ENCODE peak calls at places on chromosome 2, in six cellular contexts. One of them, this sample, is unnamed.

GRCh38 chr2:152097291-152098032 is 1.4 kb downstream of the CACNB4 start:
- DNase-seq in Karpas-422: no peak
- DNase-seq in cardiac fibroblast: peak; percentile 21
- DNase-seq in dermis blood vessel endothelial cell: peak; percentile 13
- DNase-seq in psoas muscle: no peak
- DNase-seq in foreskin fibroblast: peak; percentile 73
- DNase-seq in this sample: no peak

GRCh38 chr2:160087854-160088745 is 25.7 kb upstream of the PLA2R1 start:
- DNase-seq in Karpas-422: peak; percentile 84
- DNase-seq in psoas muscle: no peak
- DNase-seq in foreskin fibroblast: peak; percentile 29
- DNase-seq in dermis blood vessel endothelial cell: peak; percentile 51
- DNase-seq in cardiac fibroblast: peak; percentile 68
- DNase-seq in this sample: no peak

GRCh38 chr2:77813614-77814013 is 291.4 kb upstream of the LRRTM4 start:
- DNase-seq in Karpas-422: no peak
- DNase-seq in dermis blood vessel endothelial cell: no peak
- DNase-seq in foreskin fibroblast: no peak
- DNase-seq in psoas muscle: no peak
- DNase-seq in cardiac fibroblast: no peak
- DNase-seq in this sample: no peak

GRCh38 chr2:70905443-70905842 is 30.3 kb upstream of the ATP6V1B1 start:
- DNase-seq in Karpas-422: no peak
- DNase-seq in foreskin fibroblast: no peak
- DNase-seq in cardiac fibroblast: no peak
- DNase-seq in psoas muscle: no peak
- DNase-seq in dermis blood vessel endothelial cell: no peak
- DNase-seq in this sample: no peak

GRCh38 chr2:19346983-19347618 is 11.3 kb downstream of the OSR1 start:
- DNase-seq in psoas muscle: no peak
- DNase-seq in cardiac fibroblast: no peak
- DNase-seq in dermis blood vessel endothelial cell: no peak
- DNase-seq in foreskin fibroblast: no peak
- DNase-seq in Karpas-422: peak; percentile 68
- DNase-seq in this sample: no peak

GRCh38 chr2:25380586-25381360 is 39.0 kb upstream of the DNMT3A start:
- DNase-seq in foreskin fibroblast: no peak
- DNase-seq in Karpas-422: no peak
- DNase-seq in cardiac fibroblast: no peak
- DNase-seq in psoas muscle: peak; percentile 76
- DNase-seq in dermis blood vessel endothelial cell: no peak
- DNase-seq in this sample: no peak

GRCh38 chr2:188314314-188315054 is 22.8 kb downstream of the GULP1 start:
- DNase-seq in Karpas-422: no peak
- DNase-seq in dermis blood vessel endothelial cell: peak; percentile 36
- DNase-seq in psoas muscle: no peak
- DNase-seq in cardiac fibroblast: peak; percentile 81
- DNase-seq in foreskin fibroblast: no peak
- DNase-seq in this sample: peak; percentile 86

GRCh38 chr2:227623225-227623624 is 5.9 kb downstream of the SCYGR4 start:
- DNase-seq in foreskin fibroblast: peak; percentile 71
- DNase-seq in cardiac fibroblast: peak; percentile 77
- DNase-seq in Karpas-422: no peak
- DNase-seq in dermis blood vessel endothelial cell: peak; percentile 70
- DNase-seq in psoas muscle: no peak
- DNase-seq in this sample: peak; percentile 39

GRCh38 chr2:165681841-165682240 is 112.2 kb downstream of the GALNT3 start:
- DNase-seq in cardiac fibroblast: no peak
- DNase-seq in Karpas-422: no peak
- DNase-seq in foreskin fibroblast: no peak
- DNase-seq in dermis blood vessel endothelial cell: no peak
- DNase-seq in psoas muscle: no peak
- DNase-seq in this sample: no peak

GRCh38 chr2:42147641-42148274 is 21.4 kb upstream of the EML4 start:
- DNase-seq in foreskin fibroblast: peak; percentile 59
- DNase-seq in Karpas-422: no peak
- DNase-seq in dermis blood vessel endothelial cell: no peak
- DNase-seq in psoas muscle: no peak
- DNase-seq in cardiac fibroblast: peak; percentile 55
- DNase-seq in this sample: no peak